ENCODE peak calls at places on chromosomes 11 and 22, in four cellular contexts. W is H9, H is IMR-90, Z is H1. P is an unnamed sample.

GRCh38 chr11:102410382-102410784 is 42.2 kb downstream of the TMEM123 start:
- DNase-seq in W (no peak), H (peak; percentile 62), Z (no peak), P (peak; percentile 74)

GRCh38 chr11:60390389-60390788 is 5.9 kb upstream of the MS4A14 start:
- DNase-seq in W (no peak), H (no peak), Z (no peak), P (no peak)

GRCh38 chr11:114060402-114061052 is 1.0 kb downstream of the ZBTB16 start:
- DNase-seq in W (peak; percentile 42), H (no peak), Z (peak; percentile 65), P (no peak)

GRCh38 chr11:61384271-61385242 is 7.8 kb upstream of the TMEM216 start:
- DNase-seq in W (peak; percentile 44), H (peak; percentile 42), Z (peak; percentile 53), P (peak; percentile 70)

GRCh38 chr11:63670738-63671321 is 346 bp downstream of the ATL3 start:
- DNase-seq in W (peak; percentile 45), H (no peak), Z (peak; percentile 66), P (peak; percentile 54)

GRCh38 chr22:41525450-41526225 is 18.6 kb downstream of the POLR3H start:
- DNase-seq in W (no peak), H (no peak), Z (no peak), P (no peak)

GRCh38 chr11:119828011-119828410 is 99.0 kb upstream of the NECTIN1 start:
- DNase-seq in W (no peak), H (no peak), Z (no peak), P (no peak)

GRCh38 chr11:1077033-1077416 is 2.4 kb downstream of the MUC2 start:
- DNase-seq in W (no peak), H (no peak), Z (no peak), P (no peak)

GRCh38 chr11:107669156-107669740 is 42.6 kb downstream of the SLN start:
- DNase-seq in W (no peak), H (no peak), Z (no peak), P (no peak)

GRCh38 chr11:36141595-36141994 is 147.6 kb downstream of the COMMD9 start:
- DNase-seq in W (no peak), H (no peak), Z (no peak), P (no peak)

GRCh38 chr11:12746593-12747097 is 72.4 kb downstream of the TEAD1 start:
- DNase-seq in W (peak; percentile 94), H (peak; percentile 93), Z (peak; percentile 82), P (peak; percentile 98)

GRCh38 chr11:19577849-19578619 is 134.6 kb upstream of the NAV2 start:
- DNase-seq in W (no peak), H (peak; percentile 66), Z (no peak), P (no peak)

GRCh38 chr11:125591659-125592304 is 870 bp upstream of the STT3A start:
- DNase-seq in W (peak; percentile 41), H (peak; percentile 13), Z (no peak), P (no peak)

GRCh38 chr11:73383249-73384126 is 7.3 kb downstream of the RELT start:
- DNase-seq in W (no peak), H (no peak), Z (no peak), P (no peak)

GRCh38 chr11:111978028-111978771 is 41.1 kb downstream of the DIXDC1 start:
- DNase-seq in W (peak; percentile 86), H (peak; percentile 64), Z (peak; percentile 59), P (peak; percentile 96)

GRCh38 chr22:41873391-41873790 is 40.5 kb downstream of the SREBF2 start:
- DNase-seq in W (no peak), H (no peak), Z (no peak), P (no peak)

GRCh38 chr11:114261791-114262190 is 34.4 kb upstream of the NNMT start:
- DNase-seq in W (no peak), H (no peak), Z (no peak), P (no peak)

GRCh38 chr22:27480487-27480886 is 321.1 kb downstream of the MN1 start:
- DNase-seq in W (peak; percentile 69), H (no peak), Z (peak; percentile 54), P (peak; percentile 53)

GRCh38 chr22:45890351-45890635 is 86.7 kb downstream of the WNT7B start:
- DNase-seq in W (no peak), H (no peak), Z (no peak), P (no peak)
- H4K5ac ChIP-seq in W (no peak overlapping the region), H (no peak overlapping the region), Z (no peak overlapping the region), P (no peak overlapping the region)

GRCh38 chr11:6606471-6607189 is 3.1 kb downstream of the ILK start:
- DNase-seq in W (peak; percentile 97), H (peak; percentile 95), Z (peak; percentile 89), P (peak; percentile 98)

GRCh38 chr11:6604081-6604626 is 580 bp downstream of the ILK start:
- DNase-seq in W (peak; percentile 49), H (peak; percentile 70), Z (no peak), P (peak; percentile 75)

GRCh38 chr11:6601041-6601461 is 2.4 kb downstream of the RRP8 start:
- DNase-seq in W (no peak), H (no peak), Z (peak; percentile 23), P (no peak)

GRCh38 chr11:6602096-6602940 is 1.1 kb downstream of the RRP8 start:
- DNase-seq in W (no peak), H (no peak), Z (peak; percentile 17), P (no peak)

DNA sequence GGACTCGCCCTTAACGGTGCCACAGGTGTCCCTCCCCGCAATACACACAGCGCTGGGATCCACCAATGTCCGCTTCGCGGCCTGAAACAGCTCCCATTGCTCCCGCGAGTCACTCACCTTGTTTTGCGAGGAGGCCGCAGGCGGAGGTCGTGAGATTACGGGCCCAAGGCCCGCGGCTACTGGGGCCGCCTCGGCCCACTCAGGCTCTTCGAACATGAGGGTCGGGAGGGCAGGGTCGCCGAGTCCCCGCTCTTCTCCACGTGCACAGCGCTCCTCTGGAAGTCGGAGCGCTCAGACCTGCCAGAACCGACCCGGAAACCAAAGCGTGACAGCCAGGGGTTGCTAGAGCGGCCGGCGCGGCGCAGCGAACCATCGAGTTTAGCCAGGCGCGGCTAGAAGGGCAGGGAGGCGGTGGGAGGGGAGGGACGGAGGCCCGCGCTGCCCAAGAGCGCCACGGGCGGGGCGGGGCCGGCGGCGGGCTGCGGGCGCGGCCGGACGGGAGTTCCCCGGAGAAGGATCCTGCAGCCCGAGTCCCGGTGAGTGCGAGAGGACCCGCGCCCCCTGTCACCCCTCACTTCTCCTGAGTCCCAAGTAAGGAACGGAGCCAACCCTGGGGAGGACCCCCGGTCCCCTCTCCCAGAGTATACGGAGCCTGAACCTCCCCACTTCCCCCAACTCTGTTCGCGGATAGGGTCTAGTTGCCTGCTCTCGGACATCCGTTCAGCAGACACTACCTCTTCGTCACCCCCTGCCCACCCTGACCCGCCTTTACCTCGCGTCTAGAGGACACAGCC is at the start of the genes ILK and RRP8:
- DNase-seq in W (peak; percentile 88), H (peak; percentile 86), Z (peak; percentile 91), P (peak; percentile 95)
- H2BK120ac ChIP-seq in W (no peak within 1 kb of the TSS), H (peak within 1 kb of the TSS; percentile 66), Z (no peak within 1 kb of the TSS), P (no peak within 1 kb of the TSS)

GRCh38 chr11:14905104-14906033 is 13.3 kb upstream of the CYP2R1 start:
- DNase-seq in W (peak; percentile 90), H (peak; percentile 10), Z (peak; percentile 79), P (peak; percentile 86)
- H2AK5ac ChIP-seq in W (no peak overlapping the region), H (no peak overlapping the region), Z (no peak overlapping the region), P (no peak overlapping the region)

DNA sequence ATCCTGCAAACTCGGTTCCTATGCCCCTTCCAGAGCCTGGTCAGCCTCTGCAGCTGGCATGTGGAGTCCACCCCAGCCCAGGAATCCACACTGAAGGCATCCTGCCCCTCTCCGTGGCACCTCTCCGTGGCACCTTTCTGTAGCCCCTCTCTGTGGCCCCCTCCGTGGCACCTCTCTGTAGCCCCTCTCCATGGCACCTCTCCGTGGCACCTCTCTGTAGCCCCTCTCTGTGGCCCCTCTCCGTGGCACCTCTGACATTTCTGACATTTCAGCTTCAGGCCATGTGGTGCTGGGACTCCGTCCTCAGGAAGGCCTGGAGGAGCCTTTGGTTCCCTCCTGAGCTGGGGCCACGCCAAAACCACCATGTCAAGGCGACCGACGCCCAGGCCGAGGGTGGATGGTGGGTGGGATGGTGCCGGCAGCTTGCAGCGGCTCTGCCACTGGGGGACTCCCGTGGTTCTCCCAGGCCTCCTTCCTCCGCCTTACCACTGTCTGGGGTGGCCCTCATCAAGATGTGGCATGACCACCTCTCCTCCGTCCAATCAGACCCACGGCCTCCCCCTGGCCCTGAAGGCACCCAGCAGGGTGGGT is 1518.5 kb downstream of the BRD1 start:
- DNase-seq in W (no peak), H (no peak), Z (no peak), P (no peak)
- H4K5ac ChIP-seq in W (no peak overlapping the region), H (no peak overlapping the region), Z (no peak overlapping the region), P (no peak overlapping the region)